ENCODE peak calls at places on chromosomes 1 and 21, in six cellular contexts. One of them, this sample, is unnamed.

GRCh38 chr1:160855181-160855981 is 7.3 kb downstream of the CD244 start:
- DNase-seq in lower lobe of right lung: no peak
- DNase-seq in tibial artery: no peak
- DNase-seq in adrenal gland: no peak
- DNase-seq in ovary: no peak
- DNase-seq in IMR-90: no peak
- DNase-seq in this sample: no peak

GRCh38 chr1:42340093-42340492 is 5.1 kb upstream of the FOXJ3 start:
- DNase-seq in tibial artery: no peak
- DNase-seq in lower lobe of right lung: no peak
- DNase-seq in IMR-90: peak; percentile 16
- DNase-seq in adrenal gland: no peak
- DNase-seq in ovary: no peak
- DNase-seq in this sample: no peak

GRCh38 chr1:226784081-226785049 is 45.3 kb upstream of the ITPKB start:
- DNase-seq in lower lobe of right lung: no peak
- DNase-seq in tibial artery: no peak
- DNase-seq in IMR-90: no peak
- DNase-seq in adrenal gland: no peak
- DNase-seq in ovary: no peak
- DNase-seq in this sample: no peak

GRCh38 chr1:30811187-30811586 is 53.6 kb upstream of the LAPTM5 start:
- DNase-seq in adrenal gland: no peak
- DNase-seq in lower lobe of right lung: no peak
- DNase-seq in tibial artery: no peak
- DNase-seq in ovary: no peak
- DNase-seq in IMR-90: no peak
- DNase-seq in this sample: no peak

GRCh38 chr1:223531742-223532341 is 133.7 kb downstream of the CAPN8 start:
- DNase-seq in lower lobe of right lung: peak; percentile 71
- DNase-seq in tibial artery: peak; percentile 59
- DNase-seq in ovary: no peak
- DNase-seq in IMR-90: peak; percentile 19
- DNase-seq in adrenal gland: peak; percentile 63
- DNase-seq in this sample: peak; percentile 55

GRCh38 chr1:26015358-26015757 is 6.2 kb upstream of the EXTL1 start:
- DNase-seq in tibial artery: no peak
- DNase-seq in lower lobe of right lung: peak; percentile 81
- DNase-seq in IMR-90: peak; percentile 56
- DNase-seq in ovary: no peak
- DNase-seq in adrenal gland: no peak
- DNase-seq in this sample: no peak

GRCh38 chr1:241276391-241276790 is 80.6 kb downstream of the RGS7 start:
- DNase-seq in tibial artery: no peak
- DNase-seq in adrenal gland: no peak
- DNase-seq in ovary: no peak
- DNase-seq in lower lobe of right lung: no peak
- DNase-seq in IMR-90: no peak
- DNase-seq in this sample: no peak

GRCh38 chr1:116514708-116515525 is 55.9 kb downstream of the CD58 start:
- DNase-seq in tibial artery: no peak
- DNase-seq in lower lobe of right lung: peak; percentile 65
- DNase-seq in ovary: no peak
- DNase-seq in IMR-90: no peak
- DNase-seq in adrenal gland: no peak
- DNase-seq in this sample: no peak

GRCh38 chr1:199297174-199297573 is 658.3 kb downstream of the PTPRC start:
- DNase-seq in adrenal gland: no peak
- DNase-seq in tibial artery: no peak
- DNase-seq in lower lobe of right lung: no peak
- DNase-seq in ovary: no peak
- DNase-seq in IMR-90: peak; percentile 19
- DNase-seq in this sample: no peak

GRCh38 chr1:205068457-205069035 is 15.7 kb downstream of the TMEM81 start:
- DNase-seq in lower lobe of right lung: no peak
- DNase-seq in adrenal gland: no peak
- DNase-seq in IMR-90: peak; percentile 30
- DNase-seq in tibial artery: no peak
- DNase-seq in ovary: no peak
- DNase-seq in this sample: no peak

GRCh38 chr1:115648717-115649691 is 7.2 kb downstream of the VANGL1 start:
- DNase-seq in IMR-90: no peak
- DNase-seq in adrenal gland: no peak
- DNase-seq in ovary: no peak
- DNase-seq in tibial artery: no peak
- DNase-seq in lower lobe of right lung: no peak
- DNase-seq in this sample: no peak

GRCh38 chr1:186326009-186326408 is 49.0 kb downstream of the TPR start:
- DNase-seq in IMR-90: no peak
- DNase-seq in tibial artery: no peak
- DNase-seq in ovary: no peak
- DNase-seq in lower lobe of right lung: no peak
- DNase-seq in adrenal gland: no peak
- DNase-seq in this sample: no peak

GRCh38 chr1:161080391-161081150 is 8.8 kb downstream of the NECTIN4 start:
- DNase-seq in adrenal gland: no peak
- DNase-seq in ovary: no peak
- DNase-seq in tibial artery: no peak
- DNase-seq in IMR-90: no peak
- DNase-seq in lower lobe of right lung: no peak
- DNase-seq in this sample: no peak

GRCh38 chr21:35651166-35651565 is 409.2 kb downstream of the SETD4 start:
- DNase-seq in ovary: no peak
- DNase-seq in adrenal gland: no peak
- DNase-seq in tibial artery: no peak
- DNase-seq in lower lobe of right lung: no peak
- DNase-seq in IMR-90: no peak
- DNase-seq in this sample: no peak

GRCh38 chr1:160540859-160541233 is 17.8 kb upstream of the SLAMF6 start:
- DNase-seq in tibial artery: no peak
- DNase-seq in lower lobe of right lung: no peak
- DNase-seq in ovary: no peak
- DNase-seq in adrenal gland: no peak
- DNase-seq in IMR-90: no peak
- DNase-seq in this sample: no peak

GRCh38 chr1:44643721-44644330 is 30.5 kb downstream of the TMEM53 start:
- DNase-seq in ovary: no peak
- DNase-seq in adrenal gland: no peak
- DNase-seq in tibial artery: no peak
- DNase-seq in lower lobe of right lung: no peak
- DNase-seq in IMR-90: no peak
- DNase-seq in this sample: no peak

GRCh38 chr1:29825941-29826415 is 589.7 kb downstream of the PTPRU start:
- DNase-seq in tibial artery: no peak
- DNase-seq in adrenal gland: no peak
- DNase-seq in IMR-90: no peak
- DNase-seq in lower lobe of right lung: no peak
- DNase-seq in ovary: no peak
- DNase-seq in this sample: no peak

GRCh38 chr1:81920245-81920740 is 119.6 kb downstream of the ADGRL2 start:
- DNase-seq in IMR-90: peak; percentile 74
- DNase-seq in tibial artery: peak; percentile 59
- DNase-seq in ovary: peak; percentile 57
- DNase-seq in adrenal gland: peak; percentile 33
- DNase-seq in lower lobe of right lung: no peak
- DNase-seq in this sample: peak; percentile 52

GRCh38 chr1:228846952-228847351 is 111.7 kb downstream of the RHOU start:
- DNase-seq in ovary: no peak
- DNase-seq in tibial artery: no peak
- DNase-seq in lower lobe of right lung: no peak
- DNase-seq in IMR-90: no peak
- DNase-seq in adrenal gland: no peak
- DNase-seq in this sample: no peak

GRCh38 chr1:228849011-228849541 is 113.8 kb downstream of the RHOU start:
- DNase-seq in IMR-90: no peak
- DNase-seq in ovary: no peak
- DNase-seq in adrenal gland: no peak
- DNase-seq in lower lobe of right lung: no peak
- DNase-seq in tibial artery: no peak
- DNase-seq in this sample: no peak

GRCh38 chr1:228850141-228851100 is 115.1 kb downstream of the RHOU start:
- DNase-seq in adrenal gland: no peak
- DNase-seq in tibial artery: no peak
- DNase-seq in ovary: no peak
- DNase-seq in lower lobe of right lung: no peak
- DNase-seq in IMR-90: peak; percentile 58
- DNase-seq in this sample: no peak

GRCh38 chr1:228851196-228851595 is 115.9 kb downstream of the RHOU start:
- DNase-seq in ovary: no peak
- DNase-seq in lower lobe of right lung: no peak
- DNase-seq in adrenal gland: peak; percentile 9
- DNase-seq in tibial artery: no peak
- DNase-seq in IMR-90: no peak
- DNase-seq in this sample: no peak

DNA sequence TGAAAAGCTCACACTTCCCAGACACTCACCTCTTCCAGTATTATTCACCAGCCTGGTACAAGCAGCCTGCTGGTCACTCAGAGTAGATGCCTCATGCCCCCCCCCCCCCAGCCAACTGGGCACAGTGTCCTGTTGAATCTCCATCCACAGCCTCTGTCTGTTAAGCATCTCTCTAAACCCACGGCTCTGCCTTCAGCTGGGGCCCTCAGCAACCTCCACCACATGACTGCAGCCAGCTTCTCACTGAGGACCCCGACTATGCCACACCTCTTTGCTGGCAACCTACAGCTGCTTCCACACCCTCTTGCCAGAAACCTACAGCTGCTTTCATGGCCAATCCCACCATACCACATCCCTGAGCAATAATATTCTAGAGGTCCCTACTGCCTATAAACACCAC is 113.1 kb downstream of the RHOU start:
- DNase-seq in IMR-90: no peak
- DNase-seq in lower lobe of right lung: no peak
- DNase-seq in adrenal gland: no peak
- DNase-seq in tibial artery: no peak
- DNase-seq in ovary: no peak
- DNase-seq in this sample: no peak
- H3K4me3 ChIP-seq in IMR-90: no peak overlapping the region
- H3K4me3 ChIP-seq in lower lobe of right lung: no peak overlapping the region
- H3K4me3 ChIP-seq in adrenal gland: no peak overlapping the region
- H3K4me3 ChIP-seq in tibial artery: no peak overlapping the region
- H3K4me3 ChIP-seq in ovary: no peak overlapping the region
- H3K4me3 ChIP-seq in this sample: no peak overlapping the region

DNA sequence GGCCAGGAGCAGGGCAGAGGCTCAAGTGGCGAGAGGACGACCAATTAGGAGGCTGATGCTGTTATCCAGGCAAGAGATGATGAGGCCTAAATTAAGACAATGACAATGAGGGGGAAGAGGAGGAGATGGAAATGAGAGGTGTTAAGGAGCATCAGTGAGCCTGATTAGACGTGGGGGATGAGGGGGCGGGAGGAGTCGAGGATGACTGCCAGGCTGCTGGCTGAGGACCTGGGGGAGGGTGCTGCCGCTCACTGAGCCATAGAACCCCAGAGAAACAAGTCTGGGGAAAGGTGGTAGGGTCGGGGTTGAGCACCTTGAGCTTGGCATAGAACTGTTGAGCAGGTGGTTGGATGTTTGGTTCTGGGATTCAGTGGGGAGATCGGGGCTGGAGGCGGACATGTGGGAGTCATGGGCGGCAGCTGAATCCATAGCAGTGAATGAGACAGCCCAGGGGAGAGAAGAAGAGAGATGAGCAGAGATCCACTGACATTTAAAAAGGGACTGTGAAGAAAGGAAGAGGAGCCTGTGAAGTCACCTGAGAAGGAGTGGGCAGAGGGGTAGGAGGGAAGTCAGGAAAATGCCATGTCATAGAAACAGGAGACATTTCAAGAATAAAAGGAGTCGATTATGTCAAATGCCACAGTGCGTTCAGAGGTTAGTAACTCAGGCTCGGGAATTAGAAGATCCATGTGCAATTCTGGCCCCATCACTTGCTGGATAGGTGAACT is 28.5 kb downstream of the DLGAP3 start:
- DNase-seq in tibial artery: no peak
- DNase-seq in adrenal gland: no peak
- DNase-seq in IMR-90: no peak
- DNase-seq in ovary: no peak
- DNase-seq in lower lobe of right lung: no peak
- DNase-seq in this sample: no peak
- H3K4me1 ChIP-seq in tibial artery: no peaks in the 10 kb centered on the region
- H3K4me1 ChIP-seq in adrenal gland: no peaks in the 10 kb centered on the region
- H3K4me1 ChIP-seq in IMR-90: no peaks in the 10 kb centered on the region
- H3K4me1 ChIP-seq in ovary: no peaks in the 10 kb centered on the region
- H3K4me1 ChIP-seq in lower lobe of right lung: no peaks in the 10 kb centered on the region
- H3K4me1 ChIP-seq in this sample: peaks cover 6% of the 10 kb centered on the region

DNA sequence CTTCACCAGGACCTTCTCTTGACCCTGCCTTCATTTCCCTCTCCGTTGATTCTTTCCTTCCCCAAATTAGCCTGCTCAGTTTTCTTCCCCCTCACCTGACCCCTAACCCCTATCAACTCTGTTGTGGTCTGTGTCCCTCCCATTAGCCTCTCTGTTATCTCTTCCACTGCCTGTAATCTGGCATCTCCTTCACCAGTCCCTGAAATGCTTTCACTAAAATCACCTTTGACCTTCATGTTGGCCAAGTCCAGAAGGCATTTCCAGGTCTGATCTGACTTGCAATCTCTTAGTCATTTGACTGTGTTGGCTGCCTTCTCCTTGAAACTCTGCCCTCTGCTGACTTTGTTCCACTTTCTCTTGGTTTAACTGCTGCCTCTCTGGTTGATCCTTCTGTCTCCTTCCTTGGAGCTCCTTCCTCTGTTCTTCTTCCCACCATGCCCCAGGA is 28.2 kb downstream of the ATP8B2 start:
- DNase-seq in adrenal gland: no peak
- DNase-seq in IMR-90: peak; percentile 54
- DNase-seq in tibial artery: no peak
- DNase-seq in ovary: no peak
- DNase-seq in lower lobe of right lung: no peak
- DNase-seq in this sample: no peak
- H3K4me3 ChIP-seq in adrenal gland: no peak overlapping the region
- H3K4me3 ChIP-seq in IMR-90: no peak overlapping the region
- H3K4me3 ChIP-seq in tibial artery: peak overlapping the region; percentile 46
- H3K4me3 ChIP-seq in ovary: no peak overlapping the region
- H3K4me3 ChIP-seq in lower lobe of right lung: peak overlapping the region; percentile 49
- H3K4me3 ChIP-seq in this sample: no peak overlapping the region

DNA sequence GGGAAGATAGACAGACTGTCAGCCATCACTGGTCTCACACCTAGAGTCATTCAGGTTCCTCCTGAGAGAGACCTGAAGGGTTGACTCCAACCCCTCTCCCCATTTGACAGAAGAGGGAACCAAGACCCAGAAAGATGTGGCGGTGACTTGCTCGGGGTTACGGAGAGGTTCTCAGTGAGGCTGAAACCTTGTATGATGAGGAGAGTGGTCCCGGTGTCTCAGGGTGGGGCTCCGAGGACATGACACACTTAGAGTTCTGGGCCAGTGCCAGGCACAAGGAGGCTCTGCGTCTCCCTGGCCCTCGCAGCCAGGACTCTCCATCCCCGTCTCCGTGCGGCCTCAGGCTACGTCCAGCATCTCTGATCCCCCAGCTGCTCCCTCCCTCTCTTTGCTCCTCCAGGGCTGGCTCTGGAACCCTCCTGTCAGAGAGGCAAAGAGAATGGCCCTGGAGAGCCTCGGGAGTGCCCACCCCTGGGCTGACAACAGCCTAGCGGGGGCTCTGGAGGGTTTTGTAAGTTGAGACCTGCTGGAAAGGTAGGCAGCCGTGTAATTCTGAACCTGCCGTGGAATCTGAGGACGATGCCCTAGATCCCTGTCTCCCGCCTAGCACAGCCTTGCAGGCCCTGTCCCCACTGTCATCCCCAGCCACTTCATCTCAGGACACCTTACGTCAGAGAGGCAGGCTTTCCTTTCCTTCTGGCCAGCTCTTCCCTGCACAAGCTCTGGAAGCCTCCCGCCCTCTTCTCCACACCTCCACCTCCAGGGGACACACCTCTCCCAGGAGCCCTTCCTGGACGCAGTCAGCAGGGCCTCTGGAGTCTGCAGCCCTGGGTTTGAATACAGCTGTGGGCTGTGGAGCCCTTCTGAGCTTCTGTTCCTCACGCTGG is 4.1 kb downstream of the EFHD2 start:
- DNase-seq in ovary: no peak
- DNase-seq in tibial artery: no peak
- DNase-seq in IMR-90: no peak
- DNase-seq in lower lobe of right lung: no peak
- DNase-seq in adrenal gland: no peak
- DNase-seq in this sample: no peak
- H3K4me1 ChIP-seq in ovary: peaks cover 17% of the 10 kb centered on the region
- H3K4me1 ChIP-seq in tibial artery: no peaks in the 10 kb centered on the region
- H3K4me1 ChIP-seq in IMR-90: peaks cover 34% of the 10 kb centered on the region
- H3K4me1 ChIP-seq in lower lobe of right lung: peaks cover 73% of the 10 kb centered on the region
- H3K4me1 ChIP-seq in adrenal gland: peaks cover 63% of the 10 kb centered on the region
- H3K4me1 ChIP-seq in this sample: no peaks in the 10 kb centered on the region